ENCODE peak calls at places on chromosomes 6 and 20, in ten cellular contexts. A, B, L, H, Q, W, F, T, N and C are unnamed samples.

GRCh38 chr6:74492587-74492986 is 713.3 kb downstream of the COL12A1 start:
- DNase-seq in A (no peak), H (no peak), N (no peak), F (no peak), T (no peak), L (no peak), Q (no peak), B (no peak), W (no peak), C (no peak)

GRCh38 chr6:14559754-14560527 is 442.4 kb downstream of the CD83 start:
- DNase-seq in Q (no peak), N (no peak), A (no peak), F (no peak), H (no peak), T (no peak), W (no peak), L (no peak), B (no peak), C (no peak)

GRCh38 chr6:143059616-143060353 is 904 bp upstream of the AIG1 start:
- DNase-seq in B (no peak), F (no peak), A (peak), L (peak), Q (no peak), N (peak), W (no peak), H (no peak), T (peak), C (no peak)

GRCh38 chr20:53336892-53337291 is 256.7 kb downstream of the ZNF217 start:
- DNase-seq in T (no peak), Q (no peak), H (no peak), N (no peak), A (no peak), W (no peak), L (no peak), F (no peak), B (no peak), C (no peak)

GRCh38 chr20:45163071-45163803 is 11.5 kb upstream of the PI3 start:
- DNase-seq in H (no peak), Q (no peak), N (no peak), F (no peak), L (no peak), A (no peak), B (no peak), T (no peak), W (no peak), C (no peak)

GRCh38 chr6:140178550-140179334 is 804.3 kb upstream of the CITED2 start:
- DNase-seq in B (no peak), Q (no peak), T (peak), N (peak), H (no peak), A (peak), W (no peak), L (peak), F (no peak), C (no peak)

GRCh38 chr6:47242483-47243386 is 67.0 kb downstream of the TNFRSF21 start:
- DNase-seq in Q (no peak), F (peak), A (peak), T (peak), H (peak), W (peak), L (peak), B (peak), N (peak), C (no peak)

GRCh38 chr6:140602843-140603242 is 1228.4 kb upstream of the CITED2 start:
- DNase-seq in Q (no peak), H (no peak), L (no peak), T (no peak), B (no peak), N (no peak), F (no peak), A (no peak), W (no peak), C (no peak)

GRCh38 chr20:8909596-8909995 is 159.3 kb upstream of the PLCB4 start:
- DNase-seq in L (peak), H (no peak), F (no peak), W (no peak), N (no peak), Q (no peak), A (no peak), T (no peak), B (no peak), C (no peak)

GRCh38 chr6:72553531-72554202 is 68.2 kb upstream of the KCNQ5 start:
- DNase-seq in Q (no peak), W (no peak), H (no peak), N (peak), B (no peak), T (peak), A (peak), F (no peak), L (peak), C (no peak)

GRCh38 chr20:21280496-21281016 is 22.6 kb upstream of the XRN2 start:
- DNase-seq in L (no peak), T (no peak), F (no peak), W (peak), A (no peak), N (no peak), B (no peak), Q (no peak), H (no peak), C (no peak)

GRCh38 chr20:33162313-33162712 is 5.6 kb upstream of the BPIFA2 start:
- DNase-seq in Q (no peak), L (no peak), W (no peak), H (no peak), A (no peak), F (no peak), T (no peak), N (no peak), B (no peak), C (no peak)

GRCh38 chr6:145815875-145816274 is 1.3 kb upstream of the FBXO30 start:
- DNase-seq in Q (no peak), N (no peak), L (no peak), W (no peak), T (peak), F (no peak), B (no peak), A (no peak), H (no peak), C (no peak)

GRCh38 chr6:128036808-128037570 is 136.1 kb upstream of the THEMIS start:
- DNase-seq in Q (no peak), H (no peak), N (no peak), A (no peak), F (no peak), B (no peak), T (peak), L (peak), W (no peak), C (no peak)

GRCh38 chr20:16350465-16350864 is 222.8 kb downstream of the KIF16B start:
- DNase-seq in Q (no peak), T (peak), L (peak), A (no peak), B (no peak), F (no peak), N (no peak), H (no peak), W (peak), C (no peak)

GRCh38 chr6:89406157-89406556 is 5.9 kb downstream of the RRAGD start:
- DNase-seq in Q (no peak), T (no peak), A (no peak), L (no peak), F (no peak), N (no peak), B (no peak), W (no peak), H (no peak), C (no peak)

GRCh38 chr20:25460591-25461280 is 53.3 kb downstream of the GINS1 start:
- DNase-seq in F (no peak), H (no peak), Q (no peak), A (no peak), B (no peak), T (no peak), W (no peak), L (no peak), N (no peak), C (no peak)